ENCODE peak calls at places on chromosome 2, in eight cellular contexts. X is COR-L47; I is activated CD4-positive, alpha-beta T cell treated with anti-CD3 and anti-CD28 coated beads, Interleukin-2, amount 10 ng/mL, durations not matched to agents 24 days and 14 days; S is mesendoderm; C is T follicular helper cell; V is T1000; Y is MM.1S; H is glutamatergic neuron. D is an unnamed sample.
A peak's percentile ranks its signal among the peaks of the same experiment; 100 is the strongest.

GRCh38 chr2:88307817-88308216 is 137.7 kb downstream of the THNSL2 start:
- DNase-seq in X (peak; percentile 32), I (peak; percentile 66), S (peak; percentile 74), C (no peak), V (no peak), Y (peak; percentile 60), H (no peak), D (no peak)

GRCh38 chr2:85694052-85695025 is at the start of gene GNLY:
- DNase-seq in X (no peak), I (no peak), S (no peak), C (no peak), V (no peak), Y (no peak), H (no peak), D (no peak)

GRCh38 chr2:10331702-10332401 is 29.1 kb downstream of the HPCAL1 start:
- DNase-seq in X (peak; percentile 23), I (peak; percentile 83), S (no peak), C (peak; percentile 17), V (no peak), Y (no peak), H (no peak), D (no peak)

GRCh38 chr2:199456383-199457146 is 1.2 kb downstream of the SATB2 start:
- DNase-seq in X (no peak), I (no peak), S (no peak), C (no peak), V (no peak), Y (no peak), H (no peak), D (no peak)

GRCh38 chr2:54454922-54455583 is 1.1 kb upstream of the SPTBN1 start:
- DNase-seq in X (peak; percentile 14), I (no peak), S (peak; percentile 37), C (no peak), V (no peak), Y (peak; percentile 51), H (peak; percentile 34), D (no peak)

GRCh38 chr2:144890828-144891227 is 370.9 kb upstream of the ZEB2 start:
- DNase-seq in X (peak; percentile 47), I (no peak), S (peak; percentile 96), C (no peak), V (no peak), Y (peak; percentile 15), H (no peak), D (no peak)

GRCh38 chr2:179991344-179991743 is 15.8 kb downstream of the CWC22 start:
- DNase-seq in X (no peak), I (peak; percentile 51), S (peak; percentile 66), C (no peak), V (no peak), Y (no peak), H (no peak), D (no peak)

GRCh38 chr2:234741976-234742375 is 209.8 kb upstream of the SH3BP4 start:
- DNase-seq in X (no peak), I (no peak), S (no peak), C (no peak), V (no peak), Y (no peak), H (no peak), D (no peak)

GRCh38 chr2:111662771-111663470 is 221.1 kb downstream of the ANAPC1 start:
- DNase-seq in X (no peak), I (peak; percentile 79), S (no peak), C (no peak), V (no peak), Y (peak; percentile 88), H (no peak), D (no peak)

GRCh38 chr2:33212151-33212550 is 264.3 kb upstream of the RASGRP3 start:
- DNase-seq in X (no peak), I (no peak), S (no peak), C (no peak), V (no peak), Y (no peak), H (no peak), D (no peak)

GRCh38 chr2:158232476-158232875 is 130.8 kb downstream of the UPP2 start:
- DNase-seq in X (no peak), I (no peak), S (no peak), C (no peak), V (no peak), Y (no peak), H (no peak), D (no peak)

GRCh38 chr2:43179947-43180346 is 46.5 kb downstream of the ZFP36L2 start:
- DNase-seq in X (no peak), I (no peak), S (peak; percentile 65), C (no peak), V (no peak), Y (no peak), H (no peak), D (no peak)

GRCh38 chr2:175976758-175977157 is 25.3 kb downstream of the LNPK start:
- DNase-seq in X (no peak), I (no peak), S (no peak), C (no peak), V (no peak), Y (no peak), H (no peak), D (no peak)

D was measured in lung.